ENCODE peak calls at places on chromosomes 2 and 18, in ten cellular contexts. L, Q, Z, E, T, D, P, K, G and Y are unnamed samples.

GRCh38 chr18:37489011-37489410 is 76.6 kb downstream of the CELF4 start:
- DNase-seq in D (no peak), Z (no peak), K (no peak), Q (no peak), E (no peak), P (no peak), T (no peak), G (no peak), L (no peak), Y (no peak)

GRCh38 chr2:233915133-233915532 is 2.0 kb upstream of the TRPM8 start:
- DNase-seq in T (no peak), Z (no peak), E (peak), P (no peak), L (no peak), Q (no peak), K (no peak), G (no peak), D (no peak), Y (no peak)

GRCh38 chr2:55148269-55148668 is 83.8 kb downstream of the CLHC1 start:
- DNase-seq in G (no peak), K (no peak), T (peak), D (no peak), P (no peak), L (no peak), Q (no peak), Z (no peak), E (no peak), Y (no peak)

GRCh38 chr2:239884051-239884405 is 141.1 kb downstream of the NDUFA10 start:
- DNase-seq in P (no peak), G (no peak), Q (no peak), K (no peak), L (no peak), Z (no peak), E (no peak), D (no peak), T (no peak), Y (no peak)

GRCh38 chr2:172448544-172449267 is 21.3 kb downstream of the ITGA6 start:
- DNase-seq in D (no peak), Q (no peak), L (no peak), G (no peak), E (peak), P (no peak), T (no peak), Z (peak), K (no peak), Y (no peak)

GRCh38 chr2:99436874-99437273 is 52.9 kb downstream of the REV1 start:
- DNase-seq in Z (no peak), G (no peak), K (no peak), P (no peak), D (no peak), E (no peak), T (no peak), L (no peak), Q (no peak), Y (no peak)

GRCh38 chr2:173803344-173803893 is 161.8 kb downstream of the SP3 start:
- DNase-seq in G (no peak), K (no peak), Q (no peak), D (no peak), P (no peak), Z (no peak), T (no peak), E (no peak), L (no peak), Y (no peak)

GRCh38 chr2:101999122-101999789 is 7.5 kb downstream of the IL1R2 start:
- DNase-seq in K (no peak), D (no peak), P (no peak), Z (peak), G (no peak), L (no peak), T (no peak), Q (peak), E (no peak), Y (no peak)

GRCh38 chr2:231612199-231613053 is 19.8 kb downstream of the TEX44 start:
- DNase-seq in T (peak), D (peak), P (peak), G (peak), Q (peak), E (peak), L (peak), Z (peak), K (peak), Y (peak)

GRCh38 chr2:42128731-42129486 is 40.2 kb upstream of the EML4 start:
- DNase-seq in L (no peak), E (no peak), Z (no peak), D (no peak), Q (no peak), G (no peak), K (no peak), P (no peak), T (peak), Y (no peak)

GRCh38 chr2:7203056-7203467 is 285.9 kb downstream of the RNF144A start:
- DNase-seq in K (peak), L (peak), Q (peak), D (no peak), G (no peak), Z (peak), E (peak), P (no peak), T (peak), Y (peak)

DNA sequence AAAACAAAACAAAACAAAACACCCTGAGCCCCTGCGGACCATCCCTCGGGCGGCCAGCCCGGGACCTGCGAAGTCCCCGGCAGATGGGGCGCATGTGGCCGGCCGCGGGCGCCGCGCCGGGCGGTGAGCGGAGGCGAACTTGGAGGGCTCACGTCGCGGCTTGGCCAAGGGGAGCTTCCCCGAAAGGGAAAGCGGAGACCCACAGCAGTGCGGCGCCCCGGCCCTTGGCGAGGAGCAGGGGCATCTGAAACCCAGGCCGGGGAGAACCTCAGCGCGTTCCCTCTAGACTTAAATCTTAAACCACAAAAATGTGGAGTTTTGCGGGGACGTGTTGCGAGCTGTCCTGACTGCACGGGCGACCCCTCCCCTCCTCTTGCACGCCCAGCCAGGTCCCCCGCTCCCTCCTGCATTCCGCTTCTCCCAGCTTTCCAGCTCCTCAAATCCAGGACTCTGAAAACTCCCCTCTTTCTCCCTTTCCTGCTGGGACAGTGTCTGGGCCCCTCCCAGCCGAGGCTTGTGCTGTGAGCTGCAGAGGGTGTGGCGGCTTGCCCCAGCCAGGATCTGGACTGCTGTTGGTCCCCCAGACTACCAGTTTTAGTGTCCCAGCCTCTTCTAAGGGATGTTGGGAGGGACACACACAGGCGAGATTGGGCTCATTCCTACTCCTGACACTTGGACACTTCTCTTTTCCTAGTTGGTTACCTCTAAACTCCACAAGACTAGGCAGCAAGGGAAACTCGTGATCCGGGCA is 1.3 kb downstream of the FMNL2 start:
- DNase-seq in D (peak), L (no peak), E (peak), Q (peak), P (peak), K (peak), T (peak), Z (peak), G (peak), Y (peak)
- TF ChIP-seq CTCF in D (no peak), L (no peak), E (no peak), Q (no peak), P (no peak), K (no peak), T (no peak), Z (no peak), G (no peak), Y (no peak)

GRCh38 chr2:238521002-238521401 is 94.3 kb downstream of the ASB1 start:
- DNase-seq in Z (no peak), D (no peak), L (no peak), G (no peak), K (no peak), T (no peak), P (no peak), Q (no peak), E (no peak), Y (no peak)

GRCh38 chr2:238525990-238526389 is 99.3 kb downstream of the ASB1 start:
- DNase-seq in L (no peak), D (no peak), Q (no peak), E (no peak), G (no peak), T (no peak), P (no peak), K (no peak), Z (no peak), Y (no peak)

GRCh38 chr2:238521870-238522269 is 95.1 kb downstream of the ASB1 start:
- DNase-seq in T (no peak), E (no peak), Q (no peak), Z (no peak), L (no peak), K (no peak), G (no peak), P (no peak), D (no peak), Y (no peak)

GRCh38 chr2:238524584-238524983 is 97.9 kb downstream of the ASB1 start:
- DNase-seq in L (no peak), G (no peak), D (no peak), Z (no peak), T (no peak), K (no peak), E (no peak), P (no peak), Q (no peak), Y (no peak)

GRCh38 chr2:238523158-238524110 is 96.7 kb downstream of the ASB1 start:
- DNase-seq in Z (peak), Q (no peak), L (no peak), G (peak), D (no peak), P (no peak), E (peak), T (peak), K (no peak), Y (no peak)
- H3K4me3 ChIP-seq in Z (no peak), Q (no peak), L (no peak), G (no peak), D (no peak), P (no peak), E (no peak), T (no peak), K (no peak), Y (no peak)

DNA sequence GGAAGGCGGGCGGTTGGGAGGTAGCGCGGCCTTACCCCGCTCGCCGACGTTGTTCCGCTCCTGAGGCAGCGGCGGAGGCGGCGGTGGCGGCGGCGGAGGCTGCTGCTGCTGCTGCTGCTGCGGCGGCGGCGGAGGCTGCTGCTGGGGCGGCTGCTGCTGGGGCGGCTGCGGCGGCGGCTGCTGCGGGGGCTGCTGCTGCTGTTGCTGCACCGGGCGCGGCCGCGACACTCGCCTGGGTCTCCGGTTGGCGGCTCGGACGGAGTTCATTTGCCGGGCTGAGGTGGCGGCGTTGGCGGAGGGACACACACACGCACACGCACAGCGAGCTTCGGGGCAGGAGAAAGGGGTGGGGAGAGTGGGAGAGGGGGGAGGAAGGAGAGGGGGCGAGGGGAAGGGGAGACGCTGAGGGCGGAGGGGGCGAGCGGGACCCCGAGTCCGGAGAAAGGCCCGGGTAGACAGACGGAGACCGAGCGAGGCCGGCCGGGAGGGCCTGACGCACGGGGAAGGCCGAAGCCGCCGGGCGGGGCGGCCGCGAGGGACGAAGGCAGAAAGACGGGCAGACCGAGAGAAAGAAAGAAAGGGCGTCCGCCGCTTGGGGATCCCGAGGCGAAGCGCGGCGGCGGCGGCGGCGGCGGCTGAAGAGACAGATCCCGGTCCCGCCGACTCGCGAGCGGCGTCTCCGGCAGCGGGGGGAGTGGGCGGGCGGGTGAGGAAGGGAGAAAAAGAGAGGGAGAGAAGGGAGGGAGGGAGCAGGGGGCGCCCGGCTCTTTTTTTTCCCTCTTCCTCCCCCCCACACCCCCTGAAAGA is 641 bp downstream of the FBXO11 start:
- DNase-seq in L (peak), T (peak), Z (peak), P (peak), D (peak), K (peak), Q (peak), E (no peak), G (peak), Y (peak)
- H3K27ac ChIP-seq in L (peak), T (peak), Z (peak), P (peak), D (peak), K (peak), Q (peak), E (peak), G (peak), Y (peak)

DNA sequence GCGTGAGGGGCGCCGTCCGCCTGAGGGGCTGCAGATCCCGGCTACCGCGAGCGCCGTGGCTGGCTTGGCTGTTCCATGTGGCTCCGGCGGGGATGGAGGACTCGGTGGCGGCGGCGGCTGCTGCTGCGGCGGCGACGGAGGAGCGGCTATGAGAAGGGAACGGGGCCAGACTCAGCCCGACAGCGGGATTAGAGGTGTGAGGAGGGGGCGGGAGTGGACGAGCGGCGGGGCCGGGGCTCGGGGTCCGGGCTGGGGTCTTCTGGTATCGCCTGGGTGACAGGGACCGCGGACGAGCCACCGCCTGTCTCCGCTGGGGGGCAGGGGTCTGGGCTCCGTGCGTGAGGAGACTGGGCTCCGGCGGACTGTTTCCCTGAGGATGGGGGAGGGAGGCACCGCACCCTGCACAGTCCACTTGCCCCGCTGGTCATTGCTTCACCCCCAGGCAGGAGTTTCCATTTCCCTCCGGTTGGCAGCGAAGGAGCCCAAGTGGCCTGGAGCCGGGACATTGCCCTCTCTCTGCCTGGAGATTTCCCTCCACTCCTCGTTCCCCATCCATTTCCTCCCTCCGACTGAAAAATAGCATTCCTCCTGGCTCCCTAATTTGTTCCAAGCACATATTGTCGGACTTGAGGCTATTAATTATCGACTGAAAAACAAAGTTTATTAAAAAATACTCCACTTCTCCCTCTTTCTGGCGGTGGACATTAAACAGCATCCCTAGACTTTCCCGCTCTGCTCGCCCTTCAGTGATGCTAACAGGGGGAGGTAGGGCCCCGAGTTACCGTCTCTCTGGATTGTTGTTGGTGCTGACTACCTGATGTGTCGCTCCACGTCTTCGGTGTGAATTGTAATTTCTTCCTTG is 577 bp downstream of the EHBP1 start:
- DNase-seq in T (peak), K (peak), G (peak), Q (peak), Z (peak), D (peak), E (peak), L (no peak), P (peak), Y (peak)
- TF ChIP-seq CTCF in T (peak), K (peak), G (peak), Q (peak), Z (peak), D (peak), E (peak), L (peak), P (peak), Y (peak)

GRCh38 chr2:221372156-221372870 is 199.8 kb downstream of the EPHA4 start:
- DNase-seq in D (no peak), Q (no peak), E (peak), L (no peak), K (no peak), P (no peak), G (no peak), T (no peak), Z (no peak), Y (no peak)
- H3K4me3 ChIP-seq in D (no peak), Q (no peak), E (peak), L (no peak), K (no peak), P (no peak), G (no peak), T (no peak), Z (no peak), Y (no peak)